ENCODE peak calls at places on chromosomes 12 and 14, in ten cellular contexts. A, P, E, W, X, H, S, G, J and F are unnamed samples.

GRCh38 chr12:61095131-61095530 is 1165.1 kb upstream of the USP15 start:
- DNase-seq in S (no peak), A (no peak), H (no peak), E (peak), W (no peak), G (no peak), X (no peak), J (peak), P (no peak), F (no peak)

GRCh38 chr12:13223941-13224340 is 27.4 kb downstream of the EMP1 start:
- DNase-seq in S (no peak), P (no peak), J (peak), H (no peak), E (peak), X (no peak), W (no peak), A (no peak), G (no peak), F (no peak)

GRCh38 chr14:101315802-101316296 is 245.4 kb upstream of the DIO3 start:
- DNase-seq in S (no peak), G (no peak), J (no peak), A (no peak), H (no peak), X (no peak), W (no peak), E (no peak), P (no peak), F (no peak)

GRCh38 chr12:96420255-96420930 is 20.2 kb upstream of the CDK17 start:
- DNase-seq in X (no peak), W (no peak), J (no peak), G (no peak), A (no peak), H (no peak), E (peak), S (no peak), P (no peak), F (no peak)

GRCh38 chr12:92244036-92244435 is 98.4 kb upstream of the BTG1 start:
- DNase-seq in G (peak), S (peak), X (no peak), A (no peak), J (peak), P (no peak), H (no peak), E (no peak), W (no peak), F (no peak)

GRCh38 chr14:52900731-52901130 is 50.1 kb downstream of the FERMT2 start:
- DNase-seq in X (no peak), S (no peak), P (no peak), E (no peak), W (no peak), J (no peak), A (no peak), H (no peak), G (no peak), F (no peak)

GRCh38 chr12:33438890-33439586 is 581 bp downstream of the SYT10 start:
- DNase-seq in E (no peak), G (no peak), S (no peak), X (no peak), A (no peak), H (peak), W (no peak), J (no peak), P (no peak), F (no peak)

GRCh38 chr14:23294734-23295561 is 7.7 kb downstream of the PPP1R3E start:
- DNase-seq in J (peak), G (peak), H (no peak), A (no peak), S (peak), W (peak), E (no peak), P (peak), X (no peak), F (peak)

GRCh38 chr14:74955229-74955999 is at the start of gene PGF:
- DNase-seq in S (peak), H (peak), X (peak), P (no peak), G (peak), W (peak), A (peak), E (no peak), J (no peak), F (peak)

GRCh38 chr14:60648934-60649814 is at the start of gene SIX1:
- DNase-seq in W (peak), E (peak), P (no peak), G (peak), J (peak), A (peak), H (peak), S (peak), X (peak), F (no peak)

GRCh38 chr12:28296287-28296686 is 106.0 kb downstream of the CCDC91 start:
- DNase-seq in S (no peak), X (no peak), G (no peak), W (no peak), J (no peak), E (no peak), H (no peak), A (no peak), P (no peak), F (no peak)

GRCh38 chr14:71551291-71551955 is 380.8 kb upstream of the RGS6 start:
- DNase-seq in E (peak), P (no peak), S (no peak), X (no peak), H (no peak), G (no peak), W (no peak), J (peak), A (no peak), F (no peak)
- H3K27ac ChIP-seq in E (peak), P (no peak), S (no peak), X (no peak), H (no peak), G (no peak), W (no peak), J (no peak), A (no peak), F (no peak)

GRCh38 chr14:50831704-50832130 is 755 bp upstream of the NIN start:
- DNase-seq in A (no peak), E (no peak), G (peak), W (no peak), P (no peak), X (no peak), S (no peak), J (no peak), H (no peak), F (no peak)
- H3K27ac ChIP-seq in A (peak), E (peak), G (peak), W (peak), P (peak), X (peak), S (peak), J (no peak), H (no peak), F (peak)

DNA sequence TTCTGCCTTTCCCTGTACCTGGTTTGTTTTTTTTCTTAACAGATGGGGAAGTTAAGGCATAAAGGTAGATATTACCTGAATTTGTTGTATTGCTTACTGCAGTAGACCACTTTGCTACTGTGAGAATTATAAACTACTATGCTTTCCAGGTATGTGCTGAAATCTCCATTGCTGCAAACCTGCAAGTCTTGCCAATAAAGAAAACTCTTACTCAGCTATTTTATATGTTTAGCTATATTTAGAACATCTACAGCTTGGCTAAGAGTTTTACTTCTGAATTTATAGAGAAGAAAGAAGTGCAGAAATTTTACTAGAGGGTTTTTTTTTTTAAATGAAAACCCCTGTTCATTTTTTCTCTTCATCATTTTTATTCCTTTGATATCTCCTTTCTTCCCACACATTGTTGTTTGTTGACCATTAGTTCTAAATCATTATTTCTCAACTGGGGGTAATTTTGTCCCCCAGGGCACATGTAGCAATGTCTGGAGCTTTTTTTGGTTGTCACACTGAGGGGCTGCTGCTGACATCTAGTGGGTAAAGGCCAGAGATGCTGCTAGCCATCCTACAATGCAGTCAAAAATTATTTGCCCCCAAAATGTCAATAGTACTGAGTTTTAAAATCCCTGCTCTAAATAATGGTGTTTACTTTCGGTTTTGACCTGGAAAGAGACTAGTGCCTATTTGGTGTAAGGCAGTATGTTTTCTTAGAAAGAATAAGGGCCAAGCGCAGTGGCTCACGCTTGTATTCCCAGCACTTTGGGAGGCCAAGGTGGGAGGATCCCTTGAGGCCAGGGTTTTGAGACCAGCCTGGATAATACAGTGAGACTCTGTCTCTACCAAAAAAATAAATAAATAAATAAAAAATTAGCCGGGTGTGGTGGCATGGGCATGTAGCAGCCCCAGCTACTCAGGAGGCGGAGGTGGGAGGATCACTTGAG is 48.6 kb downstream of the PCNX1 start:
- DNase-seq in S (no peak), X (no peak), J (peak), A (no peak), G (no peak), H (no peak), P (peak), W (no peak), E (no peak), F (peak)
- H3K27ac ChIP-seq in S (no peak), X (no peak), J (no peak), A (no peak), G (no peak), H (no peak), P (no peak), W (no peak), E (no peak), F (no peak)

GRCh38 chr14:105087963-105088811 is 23.0 kb upstream of the GPR132 start:
- DNase-seq in G (peak), X (peak), H (peak), A (peak), W (peak), E (peak), P (no peak), S (no peak), J (peak), F (no peak)
- H3K27ac ChIP-seq in G (peak), X (peak), H (peak), A (peak), W (peak), E (peak), P (no peak), S (peak), J (peak), F (no peak)